ENCODE peak calls at places on chromosome 2, in six cellular contexts. H, C, M, W, I and R are unnamed samples.
A peak's percentile ranks its signal among the peaks of the same experiment; 100 is the strongest.

GRCh38 chr2:240436626-240437180 is 1.2 kb downstream of the GPC1 start:
- DNase-seq in H (no peak), C (no peak), M (peak; percentile 61), W (peak; percentile 72), I (no peak), R (peak; percentile 36)

GRCh38 chr2:63124209-63124608 is 73.6 kb downstream of the OTX1 start:
- DNase-seq in H (no peak), C (no peak), M (no peak), W (no peak), I (no peak), R (no peak)

GRCh38 chr2:105712981-105713596 is 31.6 kb upstream of the NCK2 start:
- DNase-seq in H (no peak), C (no peak), M (no peak), W (no peak), I (no peak), R (no peak)

GRCh38 chr2:110106642-110107041 is 9.0 kb downstream of the MALL start:
- DNase-seq in H (no peak), C (no peak), M (no peak), W (no peak), I (no peak), R (no peak)

GRCh38 chr2:16221461-16222010 is 281.2 kb downstream of the MYCN start:
- DNase-seq in H (no peak), C (no peak), M (no peak), W (peak; percentile 29), I (no peak), R (no peak)

GRCh38 chr2:1622521-1623200 is 121.7 kb downstream of the PXDN start:
- DNase-seq in H (no peak), C (no peak), M (no peak), W (no peak), I (no peak), R (no peak)

GRCh38 chr2:21895200-21895599 is 771.4 kb downstream of the TDRD15 start:
- DNase-seq in H (no peak), C (no peak), M (no peak), W (no peak), I (no peak), R (no peak)

GRCh38 chr2:171551836-171552235 is 29.6 kb downstream of the CYBRD1 start:
- DNase-seq in H (no peak), C (no peak), M (no peak), W (no peak), I (no peak), R (no peak)

GRCh38 chr2:203683421-203683820 is 23.0 kb upstream of the CD28 start:
- DNase-seq in H (no peak), C (no peak), M (no peak), W (no peak), I (no peak), R (no peak)

GRCh38 chr2:18047114-18047695 is 168.7 kb downstream of the KCNS3 start:
- DNase-seq in H (no peak), C (no peak), M (no peak), W (no peak), I (no peak), R (no peak)

GRCh38 chr2:98543842-98544241 is 64.5 kb downstream of the COA5 start:
- DNase-seq in H (no peak), C (no peak), M (no peak), W (no peak), I (no peak), R (no peak)

GRCh38 chr2:18110222-18110621 is 231.8 kb downstream of the KCNS3 start:
- DNase-seq in H (no peak), C (no peak), M (no peak), W (no peak), I (no peak), R (no peak)

GRCh38 chr2:162490052-162490717 is 146.3 kb downstream of the GCA start:
- DNase-seq in H (no peak), C (no peak), M (no peak), W (no peak), I (no peak), R (no peak)

GRCh38 chr2:144455979-144456378 is 63.9 kb downstream of the ZEB2 start:
- DNase-seq in H (no peak), C (no peak), M (no peak), W (no peak), I (no peak), R (no peak)

GRCh38 chr2:84459944-84460429 is 907 bp upstream of the SUCLG1 start:
- DNase-seq in H (no peak), C (no peak), M (no peak), W (no peak), I (no peak), R (no peak)

GRCh38 chr2:33215299-33215698 is 261.1 kb upstream of the RASGRP3 start:
- DNase-seq in H (no peak), C (no peak), M (peak; percentile 74), W (no peak), I (no peak), R (no peak)

GRCh38 chr2:197952540-197953202 is 148.3 kb downstream of the PLCL1 start:
- DNase-seq in H (no peak), C (no peak), M (no peak), W (no peak), I (no peak), R (no peak)

GRCh38 chr2:136384541-136385303 is 266.8 kb upstream of the CXCR4 start:
- DNase-seq in H (peak; percentile 16), C (peak; percentile 30), M (no peak), W (no peak), I (peak; percentile 39), R (peak; percentile 37)

GRCh38 chr2:11228692-11229091 is 73.4 kb downstream of the SLC66A3 start:
- DNase-seq in H (no peak), C (no peak), M (no peak), W (no peak), I (no peak), R (no peak)

GRCh38 chr2:183149489-183149888 is 25.2 kb downstream of the NUP35 start:
- DNase-seq in H (no peak), C (no peak), M (no peak), W (no peak), I (no peak), R (no peak)

GRCh38 chr2:85666435-85666924 is 1.5 kb downstream of the SFTPB start:
- DNase-seq in H (no peak), C (no peak), M (no peak), W (no peak), I (no peak), R (no peak)

GRCh38 chr2:157895531-157895930 is 19.4 kb upstream of the ACVR1 start:
- DNase-seq in H (no peak), C (no peak), M (no peak), W (no peak), I (no peak), R (no peak)

GRCh38 chr2:110125292-110125691 is 9.7 kb upstream of the MALL start:
- DNase-seq in H (no peak), C (no peak), M (no peak), W (no peak), I (no peak), R (no peak)

GRCh38 chr2:8682719-8683667 is 1.1 kb downstream of the ID2 start:
- DNase-seq in H (no peak), C (peak; percentile 33), M (no peak), W (peak; percentile 78), I (no peak), R (peak; percentile 51)

GRCh38 chr2:43303120-43303519 is 76.7 kb upstream of the ZFP36L2 start:
- DNase-seq in H (no peak), C (no peak), M (no peak), W (no peak), I (no peak), R (no peak)

GRCh38 chr2:43300222-43300621 is 73.8 kb upstream of the ZFP36L2 start:
- DNase-seq in H (no peak), C (no peak), M (no peak), W (no peak), I (no peak), R (no peak)

GRCh38 chr2:43302311-43303051 is 76.1 kb upstream of the ZFP36L2 start:
- DNase-seq in H (no peak), C (no peak), M (no peak), W (no peak), I (no peak), R (no peak)

GRCh38 chr2:43298496-43298895 is 72.1 kb upstream of the ZFP36L2 start:
- DNase-seq in H (no peak), C (no peak), M (no peak), W (no peak), I (no peak), R (no peak)

DNA sequence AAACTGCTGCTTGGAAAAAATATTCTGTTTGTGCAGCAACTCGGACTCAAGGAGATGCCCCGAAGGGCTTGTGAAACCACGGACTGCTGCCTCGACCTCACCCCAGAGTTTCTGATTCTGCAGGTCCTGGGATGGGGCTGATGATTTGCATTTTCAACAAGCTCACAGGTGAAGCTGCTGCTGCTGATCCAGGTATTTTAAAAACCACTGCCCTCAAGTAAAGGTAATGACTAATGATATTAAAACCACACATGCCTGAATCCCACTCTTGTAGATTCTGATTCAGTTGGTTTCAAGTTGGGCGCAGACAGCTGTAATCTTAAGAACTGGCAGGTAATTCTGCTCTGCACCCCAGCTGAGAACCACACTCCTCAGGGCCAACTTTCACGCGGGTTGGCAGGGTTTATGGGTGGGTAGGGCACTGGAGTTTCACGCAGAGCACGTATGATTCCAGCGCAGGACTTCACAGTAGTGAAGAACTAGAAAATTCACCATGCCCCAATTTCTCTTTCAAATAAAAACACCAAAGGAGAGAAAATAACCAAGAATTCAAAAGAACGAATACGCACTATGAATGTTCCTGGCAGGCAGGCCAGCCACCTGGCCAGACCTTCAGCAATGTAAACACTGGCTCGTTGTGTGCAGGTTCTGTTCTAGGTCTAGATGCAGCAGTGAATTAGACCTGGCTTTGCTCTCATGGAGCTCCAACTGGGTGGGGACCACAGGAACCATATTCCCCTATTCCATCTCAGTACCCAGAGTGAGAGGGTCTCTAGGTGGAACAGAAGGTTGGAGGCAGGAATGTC is 74.6 kb upstream of the ZFP36L2 start:
- DNase-seq in H (no peak), C (no peak), M (no peak), W (no peak), I (no peak), R (no peak)
- H3K27ac ChIP-seq in H (no peak overlapping the region), C (no peak overlapping the region), M (no peak overlapping the region), W (peak overlapping the region; percentile 46), I (no peak overlapping the region), R (no peak overlapping the region)

DNA sequence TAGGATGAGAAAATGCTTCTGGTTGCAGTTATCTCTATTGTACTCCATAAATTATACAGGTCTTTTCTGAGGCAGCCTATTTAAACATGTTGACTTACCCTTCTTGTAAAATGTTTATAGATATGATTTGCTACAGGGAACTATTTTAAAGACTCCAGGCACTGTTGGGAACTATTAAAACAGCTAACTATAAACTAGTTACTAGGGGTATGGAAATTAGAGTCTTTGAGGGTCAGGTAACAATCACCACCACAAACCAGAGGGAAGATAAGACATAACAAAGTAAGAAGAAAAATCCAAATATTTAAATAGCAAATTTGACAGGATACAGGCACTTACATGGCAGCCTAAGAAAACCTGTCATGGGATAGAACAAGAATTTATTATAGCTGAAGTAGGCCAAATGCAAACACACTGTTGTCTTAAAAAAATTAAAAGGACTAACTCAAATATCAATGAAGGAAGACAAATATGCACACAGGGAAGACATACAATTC is 251.0 kb upstream of the CWC22 start:
- DNase-seq in H (no peak), C (no peak), M (no peak), W (no peak), I (no peak), R (no peak)
- H3K27ac ChIP-seq in H (no peak overlapping the region), C (no peak overlapping the region), M (no peak overlapping the region), W (no peak overlapping the region), I (no peak overlapping the region), R (no peak overlapping the region)

GRCh38 chr2:233107011-233107410 is 46.9 kb downstream of the INPP5D start:
- DNase-seq in H (no peak), C (no peak), M (no peak), W (no peak), I (no peak), R (no peak)
- H3K27ac ChIP-seq in H (no peak overlapping the region), C (no peak overlapping the region), M (no peak overlapping the region), W (no peak overlapping the region), I (no peak overlapping the region), R (no peak overlapping the region)

GRCh38 chr2:172859821-172860707 is 124.4 kb downstream of the RAPGEF4 start:
- DNase-seq in H (no peak), C (no peak), M (no peak), W (no peak), I (no peak), R (no peak)
- H3K27ac ChIP-seq in H (no peak overlapping the region), C (no peak overlapping the region), M (peak overlapping the region; percentile 50), W (no peak overlapping the region), I (no peak overlapping the region), R (no peak overlapping the region)